ENCODE peak calls at places on chromosomes 3 and 15, in seven cellular contexts. H, J, X, L, I, S and T are unnamed samples.

GRCh38 chr15:49040151-49040550 is 6.1 kb downstream of the SECISBP2L start:
- DNase-seq in H (no peak), J (no peak), X (no peak), L (no peak), I (no peak), S (no peak), T (no peak)

GRCh38 chr3:126745760-126746394 is 41.8 kb downstream of the CHCHD6 start:
- DNase-seq in H (no peak), J (no peak), X (no peak), L (no peak), I (no peak), S (no peak), T (no peak)

GRCh38 chr3:66398228-66399025 is 102.4 kb downstream of the LRIG1 start:
- DNase-seq in H (peak; percentile 74), J (no peak), X (no peak), L (peak; percentile 59), I (no peak), S (no peak), T (no peak)

GRCh38 chr3:127647171-127647884 is 18.3 kb downstream of the PODXL2 start:
- DNase-seq in H (no peak), J (no peak), X (no peak), L (no peak), I (no peak), S (no peak), T (no peak)

GRCh38 chr3:48952510-48953118 is 34.0 kb downstream of the ARIH2 start:
- DNase-seq in H (no peak), J (peak; percentile 20), X (peak; percentile 18), L (no peak), I (peak; percentile 45), S (no peak), T (peak; percentile 53)

GRCh38 chr3:42300013-42300412 is 34.0 kb upstream of the CCK start:
- DNase-seq in H (peak; percentile 10), J (peak; percentile 61), X (peak; percentile 9), L (peak; percentile 27), I (peak; percentile 49), S (no peak), T (no peak)

GRCh38 chr3:130820976-130821375 is 72.9 kb upstream of the ATP2C1 start:
- DNase-seq in H (peak; percentile 4), J (no peak), X (peak; percentile 81), L (peak; percentile 50), I (no peak), S (peak; percentile 62), T (no peak)

GRCh38 chr3:189683576-189684255 is 52.5 kb downstream of the TP63 start:
- DNase-seq in H (no peak), J (no peak), X (no peak), L (no peak), I (no peak), S (no peak), T (no peak)

GRCh38 chr3:43894176-43895049 is 203.7 kb downstream of the ABHD5 start:
- DNase-seq in H (no peak), J (no peak), X (peak; percentile 9), L (peak; percentile 75), I (peak; percentile 70), S (no peak), T (no peak)

GRCh38 chr3:127618891-127619290 is 10.1 kb upstream of the PODXL2 start:
- DNase-seq in H (no peak), J (no peak), X (no peak), L (no peak), I (no peak), S (no peak), T (no peak)

GRCh38 chr3:120450914-120451669 is at the start of gene FSTL1:
- DNase-seq in H (no peak), J (no peak), X (no peak), L (peak; percentile 68), I (no peak), S (no peak), T (no peak)

GRCh38 chr3:152128356-152128755 is 140.4 kb upstream of the MBNL1 start:
- DNase-seq in H (no peak), J (no peak), X (no peak), L (no peak), I (no peak), S (no peak), T (no peak)

GRCh38 chr3:128320551-128321340 is 145.9 kb downstream of the DNAJB8 start:
- DNase-seq in H (no peak), J (no peak), X (no peak), L (no peak), I (no peak), S (no peak), T (no peak)

GRCh38 chr15:67823371-67824156 is 1.7 kb upstream of the SKOR1 start:
- DNase-seq in H (no peak), J (peak; percentile 19), X (no peak), L (no peak), I (no peak), S (no peak), T (no peak)

GRCh38 chr15:37813306-37813705 is 121.1 kb upstream of the TMCO5A start:
- DNase-seq in H (no peak), J (no peak), X (no peak), L (peak; percentile 14), I (no peak), S (no peak), T (no peak)

GRCh38 chr3:4311496-4311895 is 8.3 kb downstream of the SETMAR start:
- DNase-seq in H (no peak), J (no peak), X (no peak), L (no peak), I (no peak), S (no peak), T (no peak)

GRCh38 chr3:122183893-122184590 is 574 bp downstream of the CASR start:
- DNase-seq in H (no peak), J (no peak), X (no peak), L (no peak), I (no peak), S (no peak), T (no peak)

DNA sequence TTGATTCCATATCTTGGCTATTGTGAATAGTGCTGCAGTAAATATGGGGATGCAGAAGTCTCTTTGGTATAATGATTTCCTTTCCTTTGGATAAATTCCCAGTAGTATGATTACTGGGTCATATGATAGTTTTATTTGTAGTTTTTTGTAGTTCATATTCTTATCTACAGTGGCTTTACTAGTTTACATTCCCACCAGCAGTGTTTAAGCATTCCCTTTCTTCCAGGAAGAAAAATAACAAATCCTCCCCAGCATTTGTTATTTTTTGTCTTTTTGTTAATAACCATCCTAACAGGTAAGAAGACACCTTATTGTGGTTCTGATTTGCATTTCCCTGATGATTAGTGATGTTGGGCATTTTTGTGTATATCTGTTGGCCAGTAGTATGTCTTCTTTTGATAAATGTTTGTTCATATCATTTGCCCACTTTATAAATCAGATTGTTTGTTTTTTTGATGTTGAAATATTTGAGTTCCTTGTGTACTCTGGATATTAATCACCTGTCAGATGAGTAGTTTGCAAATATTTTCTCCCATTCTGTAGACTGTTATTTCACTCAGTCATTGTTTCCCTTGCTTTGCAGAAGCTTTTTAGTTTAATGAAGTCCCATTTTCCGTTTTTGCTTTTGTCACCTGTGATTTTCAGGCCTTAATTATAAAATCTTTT is 163.4 kb upstream of the THRB start:
- DNase-seq in H (no peak), J (no peak), X (no peak), L (no peak), I (no peak), S (no peak), T (no peak)
- H3K4me3 ChIP-seq in H (no peak overlapping the region), J (no peak overlapping the region), X (no peak overlapping the region), L (no peak overlapping the region), I (no peak overlapping the region), S (no peak overlapping the region), T (no peak overlapping the region)

DNA sequence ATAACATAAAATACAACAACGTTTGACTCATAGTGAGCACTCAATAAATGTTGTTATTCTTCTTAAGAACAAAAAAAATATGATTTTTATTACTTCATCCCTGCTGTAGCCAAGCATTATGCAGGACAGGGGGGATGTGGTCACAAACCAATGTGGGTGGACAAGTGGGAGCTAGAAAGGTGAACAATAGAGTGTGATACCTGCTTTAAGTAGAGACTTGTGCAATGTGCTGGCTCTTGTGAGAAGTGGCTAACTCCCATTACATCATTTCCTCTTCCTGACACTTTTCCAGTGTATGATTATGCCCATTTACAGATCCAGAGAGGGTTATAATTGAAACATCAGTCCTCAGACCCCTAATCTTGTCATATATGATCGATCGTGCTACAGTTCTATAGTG is 193.6 kb downstream of the UBE2E2 start:
- DNase-seq in H (no peak), J (no peak), X (no peak), L (no peak), I (no peak), S (no peak), T (no peak)
- H3K4me3 ChIP-seq in H (no peak overlapping the region), J (no peak overlapping the region), X (no peak overlapping the region), L (no peak overlapping the region), I (no peak overlapping the region), S (no peak overlapping the region), T (no peak overlapping the region)

DNA sequence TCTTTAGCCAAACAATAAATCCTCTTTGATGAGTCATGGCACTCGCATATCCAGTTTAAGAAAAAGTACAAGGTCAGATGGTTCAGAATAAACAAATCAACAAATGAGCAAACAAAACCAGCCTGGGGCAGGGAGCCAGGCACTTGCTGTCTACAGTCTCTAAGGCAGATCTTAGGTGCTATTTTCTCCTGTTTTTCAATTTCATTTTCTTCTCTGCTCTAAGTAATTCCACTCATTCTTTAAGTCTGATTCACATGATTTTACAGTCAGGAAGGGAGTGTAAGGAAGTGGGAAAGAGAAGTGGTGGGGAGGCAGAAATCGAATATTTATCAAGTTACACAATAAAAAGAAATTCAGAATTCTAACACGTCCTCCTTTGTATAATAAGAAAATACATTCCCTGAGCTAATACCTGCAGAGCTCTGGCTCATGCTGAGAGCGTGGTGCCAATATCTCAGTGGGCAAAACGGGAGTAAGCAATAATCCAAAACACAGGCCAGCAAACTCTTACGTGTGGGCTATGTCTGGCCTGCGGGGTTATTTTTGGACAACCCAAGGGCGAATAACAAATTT is 298.6 kb downstream of the ADAMTS17 start:
- DNase-seq in H (no peak), J (no peak), X (no peak), L (peak; percentile 55), I (no peak), S (peak; percentile 48), T (no peak)
- H3K4me3 ChIP-seq in H (no peak overlapping the region), J (no peak overlapping the region), X (no peak overlapping the region), L (no peak overlapping the region), I (no peak overlapping the region), S (no peak overlapping the region), T (no peak overlapping the region)

GRCh38 chr3:109339186-109339585 is 1.8 kb upstream of the DPPA4 start:
- DNase-seq in H (no peak), J (no peak), X (no peak), L (no peak), I (no peak), S (no peak), T (no peak)

GRCh38 chr3:109338322-109338721 is 976 bp upstream of the DPPA4 start:
- DNase-seq in H (no peak), J (no peak), X (no peak), L (no peak), I (no peak), S (no peak), T (no peak)

GRCh38 chr3:109339714-109340648 is 2.6 kb upstream of the DPPA4 start:
- DNase-seq in H (no peak), J (no peak), X (no peak), L (no peak), I (no peak), S (no peak), T (no peak)

GRCh38 chr3:109336272-109336957 is 931 bp downstream of the DPPA4 start:
- DNase-seq in H (no peak), J (no peak), X (no peak), L (peak; percentile 64), I (no peak), S (no peak), T (no peak)

DNA sequence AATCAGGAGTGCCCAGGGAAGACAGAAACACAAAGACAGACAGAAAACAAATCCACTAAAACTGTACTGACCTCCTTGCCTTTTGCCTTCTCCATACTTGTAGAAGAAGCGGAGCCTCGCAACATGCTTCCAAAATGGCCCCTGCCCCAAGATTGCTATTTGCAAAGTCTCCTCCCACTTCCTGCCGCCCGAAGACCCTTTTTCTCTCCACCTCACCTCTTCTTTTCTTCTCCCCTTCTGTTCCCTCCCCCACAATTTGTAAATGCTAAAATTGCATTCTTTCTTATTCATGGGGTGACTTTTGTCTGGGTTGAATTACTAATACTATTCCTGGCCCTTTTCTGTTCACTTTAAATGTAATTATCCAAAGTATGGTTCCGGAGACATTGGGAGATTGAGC is at the start of gene DPPA4:
- DNase-seq in H (no peak), J (no peak), X (no peak), L (no peak), I (no peak), S (no peak), T (no peak)
- H3K4me3 ChIP-seq in H (no peak within 1 kb of the TSS), J (no peak within 1 kb of the TSS), X (no peak within 1 kb of the TSS), L (no peak within 1 kb of the TSS), I (no peak within 1 kb of the TSS), S (peak within 1 kb of the TSS; percentile 13), T (no peak within 1 kb of the TSS)